ENCODE peak calls at places on chromosome 4, in four cellular contexts. N is GM12878, M is A549, Q is K562. X is an unnamed sample.

GRCh38 chr4:4507923-4508322 is 33.9 kb downstream of the STX18 start:
- DNase-seq in N (no peak), M (no peak), Q (peak; percentile 24), X (peak; percentile 2)

GRCh38 chr4:92234393-92235176 is 69.2 kb upstream of the GRID2 start:
- DNase-seq in N (no peak), Q (no peak), M (peak; percentile 56), X (peak; percentile 39)

GRCh38 chr4:15007201-15007600 is 4.9 kb downstream of the CPEB2 start:
- DNase-seq in Q (no peak), M (peak; percentile 40), N (no peak), X (no peak)

GRCh38 chr4:139282375-139283075 is 2.5 kb upstream of the MGARP start:
- DNase-seq in M (no peak), N (no peak), Q (no peak), X (no peak)

GRCh38 chr4:189547537-189547936 is 393.1 kb upstream of the FRG1 start:
- DNase-seq in N (no peak), Q (no peak), M (no peak), X (no peak)

GRCh38 chr4:129362685-129363274 is 266.8 kb downstream of the C4orf33 start:
- DNase-seq in M (peak; percentile 63), N (peak; percentile 13), Q (peak; percentile 56), X (peak; percentile 50)

GRCh38 chr4:47698837-47699236 is 139.0 kb downstream of the CORIN start:
- DNase-seq in N (no peak), Q (no peak), M (no peak), X (peak; percentile 47)

GRCh38 chr4:174199735-174200134 is 83.7 kb downstream of the FBXO8 start:
- DNase-seq in M (no peak), Q (no peak), N (no peak), X (no peak)

GRCh38 chr4:38190717-38191178 is 230.6 kb downstream of the PTTG2 start:
- DNase-seq in N (no peak), Q (no peak), M (no peak), X (no peak)
- TF ChIP-seq CHD4 in N (no peak), Q (no peak), M (no peak), X (no peak)

GRCh38 chr4:13511101-13511500 is 27.0 kb upstream of the RAB28 start:
- DNase-seq in Q (no peak), M (no peak), N (no peak), X (no peak)
- TF ChIP-seq CHD4 in Q (no peak), M (no peak), N (no peak), X (no peak)

DNA sequence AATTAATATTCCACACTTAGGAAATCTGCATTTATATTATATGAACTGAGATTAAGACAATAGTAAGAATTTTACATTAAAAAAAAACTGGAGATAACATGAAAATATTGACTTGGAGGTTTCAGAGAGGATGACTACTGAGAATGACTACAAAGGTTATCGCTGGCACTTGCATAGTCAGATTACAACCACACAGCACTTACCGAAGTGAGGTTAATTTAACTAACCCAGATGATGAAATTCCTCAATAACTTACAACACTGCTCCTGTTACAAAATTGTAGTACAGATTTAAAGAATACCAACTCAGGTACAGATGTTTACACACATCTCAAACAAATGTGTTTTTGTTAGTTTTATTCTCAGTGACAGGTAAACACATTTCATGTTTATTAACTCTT is 283.5 kb downstream of the CAMK2D start:
- DNase-seq in Q (no peak), M (no peak), N (no peak), X (no peak)
- TF ChIP-seq CHD4 in Q (no peak), M (no peak), N (no peak), X (no peak)

DNA sequence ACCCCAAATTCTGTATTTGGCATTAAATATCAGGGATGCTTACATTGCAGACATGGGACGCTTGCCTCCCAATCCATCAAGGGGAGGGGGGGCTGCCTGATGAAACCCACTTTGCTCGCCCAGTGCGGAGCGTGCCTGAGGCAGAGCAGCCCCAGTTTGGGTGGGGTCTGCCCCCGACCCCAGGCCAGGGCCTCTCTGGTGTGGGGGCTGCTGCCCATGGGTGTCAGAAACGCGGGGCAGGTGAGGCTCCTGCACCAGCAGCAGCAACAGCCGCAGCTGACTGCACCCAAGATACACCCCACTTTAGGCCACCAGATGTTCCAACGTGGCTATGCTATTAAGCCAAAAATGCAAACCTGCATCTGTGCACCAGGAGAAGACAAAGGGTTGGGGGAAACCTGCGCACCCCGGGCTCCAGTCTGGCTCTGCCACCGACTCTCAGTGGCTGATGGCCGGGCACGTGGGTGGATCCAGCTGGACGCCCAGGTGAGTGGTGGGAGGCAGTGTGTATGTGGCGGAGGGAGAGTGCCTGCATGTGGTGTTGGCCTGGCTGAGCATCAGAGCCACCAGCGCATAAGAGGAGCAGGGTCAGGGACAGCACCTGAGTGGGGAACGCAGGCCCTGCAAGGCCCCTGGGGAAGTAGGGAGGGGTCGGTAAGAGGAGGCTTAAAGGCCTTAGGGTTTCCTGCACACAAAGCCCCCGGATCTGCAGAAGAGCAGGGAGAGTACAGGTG is 86.2 kb downstream of the ABLIM2 start:
- DNase-seq in Q (no peak), M (no peak), N (no peak), X (no peak)
- TF ChIP-seq CHD4 in Q (no peak), M (no peak), N (no peak), X (no peak)